ENCODE peak calls at places on chromosomes 12 and 14, in seven cellular contexts. Y is transverse colon, O is heart left ventricle, R is adrenal gland, A is IMR-90, J is right lobe of liver, Q is body of pancreas. Z is an unnamed sample.

GRCh38 chr12:131860472-131861260 is 32.5 kb downstream of the MMP17 start:
- DNase-seq in Y (peak; percentile 21), O (peak; percentile 61), R (no peak), A (peak; percentile 57), J (peak; percentile 93), Q (no peak), Z (no peak)

GRCh38 chr14:74573421-74574091 is 38.5 kb downstream of the LTBP2 start:
- DNase-seq in Y (no peak), O (peak; percentile 1), R (no peak), A (no peak), J (no peak), Q (no peak), Z (no peak)

GRCh38 chr14:24927809-24928208 is 122.1 kb downstream of the STXBP6 start:
- DNase-seq in Y (no peak), O (no peak), R (no peak), A (no peak), J (no peak), Q (no peak), Z (no peak)

GRCh38 chr14:84025258-84026012 is 1504.5 kb upstream of the FLRT2 start:
- DNase-seq in Y (no peak), O (peak; percentile 40), R (peak; percentile 19), A (no peak), J (no peak), Q (peak; percentile 38), Z (no peak)

GRCh38 chr12:69329669-69330428 is 18.3 kb upstream of the LYZ start:
- DNase-seq in Y (no peak), O (no peak), R (no peak), A (no peak), J (no peak), Q (no peak), Z (no peak)

GRCh38 chr12:113359939-113360748 is 1.8 kb downstream of the PLBD2 start:
- DNase-seq in Y (no peak), O (no peak), R (peak; percentile 90), A (no peak), J (no peak), Q (no peak), Z (peak; percentile 23)

GRCh38 chr12:49637401-49637800 is 14.0 kb downstream of the PRPF40B start:
- DNase-seq in Y (no peak), O (no peak), R (no peak), A (no peak), J (no peak), Q (no peak), Z (no peak)

GRCh38 chr12:57088442-57089258 is at the start of gene NAB2:
- DNase-seq in Y (peak; percentile 96), O (peak; percentile 98), R (peak; percentile 99), A (peak; percentile 97), J (peak; percentile 99), Q (peak; percentile 97), Z (peak; percentile 95)

GRCh38 chr12:124505001-124505818 is 62.2 kb downstream of the NCOR2 start:
- DNase-seq in Y (no peak), O (no peak), R (no peak), A (no peak), J (no peak), Q (no peak), Z (no peak)

GRCh38 chr14:33959692-33960151 is 8.8 kb upstream of the EGLN3 start:
- DNase-seq in Y (no peak), O (no peak), R (no peak), A (no peak), J (no peak), Q (no peak), Z (no peak)

GRCh38 chr12:88336071-88336768 is 194.1 kb downstream of the TMTC3 start:
- DNase-seq in Y (no peak), O (no peak), R (no peak), A (no peak), J (no peak), Q (no peak), Z (no peak)

GRCh38 chr12:64273527-64274403 is 51.7 kb upstream of the KICS2 start:
- DNase-seq in Y (peak; percentile 8), O (no peak), R (peak; percentile 23), A (no peak), J (no peak), Q (no peak), Z (no peak)

GRCh38 chr12:29710104-29710503 is 73.6 kb downstream of the TMTC1 start:
- DNase-seq in Y (no peak), O (peak; percentile 67), R (no peak), A (no peak), J (no peak), Q (no peak), Z (no peak)

GRCh38 chr12:101582937-101583336 is 11.8 kb upstream of the MYBPC1 start:
- DNase-seq in Y (no peak), O (no peak), R (no peak), A (no peak), J (no peak), Q (no peak), Z (no peak)

GRCh38 chr12:117874842-117875434 is 93.9 kb downstream of the KSR2 start:
- DNase-seq in Y (peak; percentile 76), O (peak; percentile 61), R (peak; percentile 81), A (peak; percentile 35), J (peak; percentile 67), Q (peak; percentile 80), Z (peak; percentile 54)

GRCh38 chr12:100061814-100062213 is 77.1 kb upstream of the ANKS1B start:
- DNase-seq in Y (no peak), O (no peak), R (no peak), A (peak; percentile 24), J (no peak), Q (no peak), Z (no peak)

GRCh38 chr14:93099187-93099586 is 16.5 kb downstream of the ITPK1 start:
- DNase-seq in Y (no peak), O (no peak), R (no peak), A (no peak), J (no peak), Q (peak; percentile 32), Z (no peak)

GRCh38 chr12:51721281-51721940 is 127.1 kb downstream of the FIGNL2 start:
- DNase-seq in Y (no peak), O (peak; percentile 44), R (peak; percentile 32), A (peak; percentile 36), J (peak; percentile 46), Q (no peak), Z (peak; percentile 23)

GRCh38 chr14:91714805-91715204 is 17.1 kb downstream of the CATSPERB start:
- DNase-seq in Y (no peak), O (no peak), R (no peak), A (no peak), J (no peak), Q (no peak), Z (no peak)

GRCh38 chr12:111330800-111331752 is 37.8 kb downstream of the PHETA1 start:
- DNase-seq in Y (no peak), O (no peak), R (no peak), A (peak; percentile 24), J (no peak), Q (no peak), Z (no peak)

DNA sequence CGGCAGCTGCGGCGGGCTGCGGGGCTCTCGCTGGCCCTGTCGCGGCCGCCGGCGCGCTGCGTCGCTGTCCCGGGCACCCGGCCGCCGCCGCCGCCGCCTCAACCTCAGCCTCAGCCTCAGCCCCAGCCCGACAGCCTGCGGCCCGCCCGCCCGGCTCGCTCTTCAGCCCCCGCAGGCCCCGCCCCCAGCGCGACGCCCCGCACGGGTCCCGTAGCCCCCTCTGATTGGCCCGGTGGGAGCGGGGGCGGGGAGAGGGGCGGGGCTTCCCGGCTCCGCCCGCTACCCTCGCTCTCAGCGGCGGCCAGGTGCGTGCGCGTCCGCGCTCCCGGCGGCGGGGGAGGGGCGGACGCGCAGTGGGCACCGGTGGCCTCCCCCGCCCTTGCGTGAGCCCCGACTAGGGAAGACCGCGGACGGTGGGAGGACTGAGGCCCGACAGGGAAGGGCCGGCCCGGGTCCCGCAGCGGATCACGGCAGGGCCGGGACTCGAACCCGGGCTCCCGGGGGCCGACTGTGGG is at the start of gene PPP1R13B:
- DNase-seq in Y (peak; percentile 96), O (peak; percentile 95), R (peak; percentile 92), A (peak; percentile 71), J (peak; percentile 97), Q (peak; percentile 96), Z (peak; percentile 91)
- H3K27ac ChIP-seq in Y (peak within 1 kb of the TSS; percentile 82), O (peak within 1 kb of the TSS; percentile 86), R (peak within 1 kb of the TSS; percentile 85), A (no peak within 1 kb of the TSS), J (peak within 1 kb of the TSS; percentile 69), Q (peak within 1 kb of the TSS; percentile 89), Z (peak within 1 kb of the TSS; percentile 81)

DNA sequence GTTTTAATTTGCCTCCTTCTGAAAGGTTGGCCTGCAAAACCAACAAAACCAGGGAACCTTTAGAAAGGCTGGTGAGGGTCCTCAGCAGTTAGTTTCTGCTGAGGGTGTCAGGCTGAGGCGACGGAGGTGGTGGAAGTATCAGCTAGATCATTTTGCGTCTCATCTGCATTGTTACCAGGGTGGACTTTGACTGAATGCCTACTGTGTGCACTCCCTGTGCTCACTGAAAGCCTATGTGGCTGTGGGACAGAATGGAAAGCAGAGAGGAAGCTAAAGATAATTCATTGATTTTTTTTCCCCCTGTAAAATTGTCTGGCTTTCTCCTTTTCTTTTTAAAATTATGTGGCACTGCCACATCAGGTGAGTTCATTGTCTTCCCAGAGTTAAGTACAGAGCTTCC is 68.4 kb upstream of the SRSF5 start:
- DNase-seq in Y (no peak), O (no peak), R (no peak), A (no peak), J (no peak), Q (no peak), Z (no peak)
- H3K4me1 ChIP-seq in Y (peaks cover 85% of the 10 kb centered on the region), O (peaks cover 80% of the 10 kb centered on the region), R (peaks cover 56% of the 10 kb centered on the region), A (peaks cover 20% of the 10 kb centered on the region), J (peaks cover 14% of the 10 kb centered on the region), Q (peaks cover 98% of the 10 kb centered on the region), Z (no peaks in the 10 kb centered on the region)

GRCh38 chr14:60247994-60248696 is 876 bp upstream of the PPM1A start:
- DNase-seq in Y (peak; percentile 92), O (peak; percentile 94), R (peak; percentile 97), A (peak; percentile 93), J (peak; percentile 92), Q (peak; percentile 90), Z (peak; percentile 85)
- TF ChIP-seq POLR2A in Y (peak; percentile 19), O (peak; percentile 25), R (no peak), A (no peak), J (peak; percentile 63), Q (no peak), Z (peak; percentile 49)

GRCh38 chr14:22735096-22735495 is 31.4 kb upstream of the OXA1L start:
- DNase-seq in Y (no peak), O (no peak), R (no peak), A (no peak), J (no peak), Q (no peak), Z (no peak)

GRCh38 chr14:22740020-22740419 is 26.5 kb upstream of the OXA1L start:
- DNase-seq in Y (no peak), O (no peak), R (no peak), A (no peak), J (no peak), Q (no peak), Z (no peak)

GRCh38 chr14:22739423-22739822 is 27.1 kb upstream of the OXA1L start:
- DNase-seq in Y (no peak), O (no peak), R (no peak), A (no peak), J (no peak), Q (no peak), Z (no peak)

GRCh38 chr14:22733829-22734228 is 32.7 kb upstream of the OXA1L start:
- DNase-seq in Y (no peak), O (no peak), R (no peak), A (no peak), J (no peak), Q (no peak), Z (no peak)

DNA sequence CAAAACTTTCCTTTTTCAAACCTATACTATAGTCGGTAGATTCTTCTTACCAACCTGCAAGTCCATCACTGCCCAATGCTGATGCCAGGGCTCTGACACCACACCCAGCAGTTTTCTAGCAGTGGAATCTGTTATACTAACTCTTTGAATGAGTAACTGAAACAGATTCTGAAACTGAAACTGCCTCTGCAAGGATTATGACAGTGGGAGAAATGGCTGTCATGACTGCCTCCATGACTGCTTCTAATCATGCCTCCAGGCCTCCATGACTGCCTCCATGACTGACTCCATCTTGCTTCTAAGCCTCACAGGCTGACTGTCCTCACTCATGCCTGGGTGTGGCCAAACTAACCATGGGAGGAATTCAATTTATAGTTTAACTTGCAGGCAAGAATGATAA is 29.4 kb upstream of the OXA1L start:
- DNase-seq in Y (no peak), O (no peak), R (no peak), A (no peak), J (no peak), Q (no peak), Z (no peak)
- H3K27ac ChIP-seq in Y (no peak overlapping the region), O (no peak overlapping the region), R (no peak overlapping the region), A (no peak overlapping the region), J (no peak overlapping the region), Q (no peak overlapping the region), Z (no peak overlapping the region)

Z was measured in uterus.